ENCODE peak calls at places on chromosomes 13 and 19, in ten cellular contexts. Z is stimulated activated CD4-positive, alpha-beta T cell treated with anti-CD3 and anti-CD28 coated beads, TNF-alpha, amount 100 ng/mL, for 48 hours; E is activated naive CD4-positive, alpha-beta T cell treated with Interleukin-2 at 50 U/mL for 16 hours; B is progenitor cell of endocrine pancreas; X is uterus; P is ELF-1; R is GM03348; W is stomach; Y is HCEC 1CT; D is right cardiac atrium. K is an unnamed sample.

GRCh38 chr13:70253411-70253810 is 145.2 kb upstream of the KLHL1 start:
- DNase-seq in Z (no peak), E (no peak), B (no peak), X (no peak), P (no peak), R (no peak), W (no peak), Y (no peak), D (no peak), K (no peak)

GRCh38 chr13:107767119-107767518 is 448.2 kb downstream of the LIG4 start:
- DNase-seq in Z (no peak), E (no peak), B (no peak), X (no peak), P (no peak), R (no peak), W (no peak), Y (peak), D (no peak), K (no peak)

GRCh38 chr13:38173403-38173802 is 176.2 kb upstream of the UFM1 start:
- DNase-seq in Z (no peak), E (no peak), B (no peak), X (no peak), P (no peak), R (no peak), W (no peak), Y (no peak), D (no peak), K (no peak)

GRCh38 chr13:71867101-71867814 is at the start of gene DACH1:
- DNase-seq in Z (no peak), E (no peak), B (peak), X (peak), P (peak), R (peak), W (peak), Y (peak), D (peak), K (peak)

GRCh38 chr13:51318876-51319275 is 20.6 kb upstream of the SERPINE3 start:
- DNase-seq in Z (no peak), E (no peak), B (no peak), X (no peak), P (no peak), R (no peak), W (no peak), Y (no peak), D (no peak), K (no peak)

GRCh38 chr19:47035495-47036232 is 12.8 kb downstream of the TMEM160 start:
- DNase-seq in Z (peak), E (peak), B (peak), X (peak), P (peak), R (peak), W (peak), Y (peak), D (peak), K (peak)

GRCh38 chr19:892243-892996 is 567 bp downstream of the MED16 start:
- DNase-seq in Z (no peak), E (no peak), B (no peak), X (no peak), P (no peak), R (peak), W (no peak), Y (no peak), D (peak), K (no peak)

GRCh38 chr13:98976941-98977340 is 923 bp downstream of the DOCK9 start:
- DNase-seq in Z (no peak), E (no peak), B (no peak), X (no peak), P (no peak), R (peak), W (no peak), Y (no peak), D (no peak), K (peak)

GRCh38 chr19:38769635-38770211 is 3.6 kb downstream of the LGALS7 start:
- DNase-seq in Z (peak), E (peak), B (peak), X (peak), P (peak), R (peak), W (peak), Y (peak), D (peak), K (no peak)

GRCh38 chr13:73138276-73138950 is 79.6 kb downstream of the KLF5 start:
- DNase-seq in Z (no peak), E (no peak), B (no peak), X (no peak), P (no peak), R (peak), W (peak), Y (peak), D (no peak), K (no peak)

GRCh38 chr19:4933528-4933927 is 24.2 kb downstream of the UHRF1 start:
- DNase-seq in Z (no peak), E (no peak), B (no peak), X (no peak), P (no peak), R (no peak), W (peak), Y (no peak), D (no peak), K (no peak)

GRCh38 chr19:28615546-28615916 is 597.4 kb downstream of the UQCRFS1 start:
- DNase-seq in Z (no peak), E (no peak), B (no peak), X (no peak), P (no peak), R (no peak), W (no peak), Y (no peak), D (no peak), K (no peak)

GRCh38 chr19:18204394-18205179 is 745 bp upstream of the RAB3A start:
- DNase-seq in Z (no peak), E (peak), B (peak), X (peak), P (no peak), R (no peak), W (peak), Y (peak), D (no peak), K (peak)

GRCh38 chr19:7788933-7789323 is 25.9 kb downstream of the CLEC4M start:
- DNase-seq in Z (no peak), E (no peak), B (no peak), X (no peak), P (no peak), R (no peak), W (no peak), Y (no peak), D (no peak), K (no peak)

GRCh38 chr19:56348289-56348877 is 33.7 kb upstream of the ZSCAN5A start:
- DNase-seq in Z (peak), E (no peak), B (no peak), X (no peak), P (peak), R (no peak), W (no peak), Y (no peak), D (no peak), K (peak)

GRCh38 chr19:4909172-4909896 is at the start of gene UHRF1:
- DNase-seq in Z (peak), E (peak), B (peak), X (no peak), P (peak), R (no peak), W (no peak), Y (peak), D (no peak), K (peak)

GRCh38 chr13:49418206-49418605 is 25.7 kb downstream of the CAB39L start:
- DNase-seq in Z (no peak), E (no peak), B (no peak), X (no peak), P (no peak), R (no peak), W (no peak), Y (no peak), D (no peak), K (no peak)

GRCh38 chr13:94550030-94550738 is 45.8 kb downstream of the TGDS start:
- DNase-seq in Z (peak), E (no peak), B (no peak), X (no peak), P (no peak), R (no peak), W (peak), Y (peak), D (no peak), K (no peak)

GRCh38 chr13:39597828-39598227 is 5.2 kb downstream of the LHFPL6 start:
- DNase-seq in Z (no peak), E (no peak), B (no peak), X (no peak), P (no peak), R (peak), W (no peak), Y (peak), D (no peak), K (no peak)

GRCh38 chr19:39032164-39032918 is at the start of gene FBXO27:
- DNase-seq in Z (no peak), E (peak), B (peak), X (no peak), P (peak), R (peak), W (no peak), Y (no peak), D (peak), K (no peak)

GRCh38 chr13:38398810-38399493 is 49.3 kb downstream of the UFM1 start:
- DNase-seq in Z (no peak), E (no peak), B (no peak), X (no peak), P (no peak), R (peak), W (no peak), Y (peak), D (no peak), K (no peak)

GRCh38 chr19:38944981-38945506 is 14.3 kb downstream of the MRPS12 start:
- DNase-seq in Z (no peak), E (no peak), B (no peak), X (no peak), P (no peak), R (no peak), W (no peak), Y (no peak), D (no peak), K (no peak)

GRCh38 chr13:48862572-48862971 is 113.1 kb upstream of the FNDC3A start:
- DNase-seq in Z (no peak), E (no peak), B (no peak), X (no peak), P (no peak), R (no peak), W (no peak), Y (peak), D (no peak), K (no peak)

GRCh38 chr19:7373862-7374261 is 25.1 kb downstream of the ARHGEF18 start:
- DNase-seq in Z (no peak), E (no peak), B (no peak), X (no peak), P (peak), R (no peak), W (no peak), Y (no peak), D (no peak), K (no peak)

GRCh38 chr13:67416047-67416925 is 186.2 kb upstream of the PCDH9 start:
- DNase-seq in Z (no peak), E (no peak), B (peak), X (no peak), P (peak), R (peak), W (peak), Y (peak), D (no peak), K (peak)

GRCh38 chr19:45901432-45901903 is 945 bp downstream of the MYPOP start:
- DNase-seq in Z (no peak), E (peak), B (no peak), X (peak), P (peak), R (peak), W (peak), Y (no peak), D (peak), K (no peak)

GRCh38 chr19:49590971-49591730 is at the start of gene PRR12:
- DNase-seq in Z (peak), E (peak), B (peak), X (peak), P (peak), R (peak), W (peak), Y (peak), D (peak), K (peak)

GRCh38 chr19:19515764-19516519 is at the start of gene NDUFA13:
- DNase-seq in Z (peak), E (peak), B (peak), X (peak), P (peak), R (peak), W (peak), Y (peak), D (peak), K (peak)

GRCh38 chr13:42354246-42355117 is 82.5 kb downstream of the AKAP11 start:
- DNase-seq in Z (no peak), E (peak), B (no peak), X (no peak), P (peak), R (peak), W (no peak), Y (peak), D (no peak), K (no peak)

GRCh38 chr13:78476910-78477309 is 126.4 kb downstream of the POU4F1 start:
- DNase-seq in Z (no peak), E (no peak), B (no peak), X (no peak), P (no peak), R (no peak), W (no peak), Y (no peak), D (no peak), K (no peak)

GRCh38 chr19:38745316-38745715 is 1.0 kb upstream of the CAPN12 start:
- DNase-seq in Z (no peak), E (no peak), B (no peak), X (no peak), P (peak), R (no peak), W (no peak), Y (no peak), D (no peak), K (no peak)

GRCh38 chr19:10211071-10211470 is 16.3 kb upstream of the DNMT1 start:
- DNase-seq in Z (no peak), E (no peak), B (no peak), X (no peak), P (no peak), R (no peak), W (no peak), Y (no peak), D (no peak), K (no peak)

K was measured in HAP-1.